ENCODE peak calls at places on chromosome 6, in four cellular contexts. Y is IMR-90, A is H1, L is mesendoderm. C is an unnamed sample.

GRCh38 chr6:129238991-129239390 is 356.1 kb downstream of the LAMA2 start:
- DNase-seq in L (no peak), Y (no peak), A (no peak), C (no peak)

GRCh38 chr6:163335671-163336545 is 78.6 kb upstream of the QKI start:
- DNase-seq in Y (peak; percentile 8), L (peak; percentile 41), A (no peak), C (no peak)

GRCh38 chr6:3722785-3723184 is 28.7 kb downstream of the PXDC1 start:
- DNase-seq in L (peak; percentile 47), A (no peak), Y (no peak), C (no peak)

GRCh38 chr6:136405410-136406029 is 115.9 kb upstream of the BCLAF1 start:
- DNase-seq in Y (no peak), A (no peak), L (no peak), C (no peak)

GRCh38 chr6:109033655-109034054 is 61.0 kb downstream of the SESN1 start:
- DNase-seq in L (no peak), Y (no peak), A (no peak), C (no peak)

GRCh38 chr6:117138920-117139319 is 126.4 kb upstream of the VGLL2 start:
- DNase-seq in Y (no peak), A (no peak), L (no peak), C (no peak)

GRCh38 chr6:107532707-107533106 is 42.8 kb downstream of the SOBP start:
- DNase-seq in A (no peak), Y (no peak), L (no peak), C (no peak)

GRCh38 chr6:112946051-112946450 is 598.9 kb downstream of the RFPL4B start:
- DNase-seq in A (no peak), L (no peak), Y (peak; percentile 40), C (no peak)

GRCh38 chr6:161578478-161578877 is 304.6 kb upstream of the AGPAT4 start:
- DNase-seq in L (peak; percentile 31), Y (no peak), A (no peak), C (no peak)

GRCh38 chr6:135935951-135936601 is 84.6 kb downstream of the PDE7B start:
- DNase-seq in L (no peak), A (no peak), Y (peak; percentile 75), C (no peak)

GRCh38 chr6:31729979-31730630 is 1.0 kb upstream of the DDAH2 start:
- DNase-seq in L (peak; percentile 94), A (peak; percentile 96), Y (peak; percentile 85), C (peak; percentile 94)

GRCh38 chr6:112086744-112087135 is 542 bp downstream of the TUBE1 start:
- DNase-seq in A (no peak), L (peak; percentile 63), Y (peak; percentile 64), C (no peak)

GRCh38 chr6:42251911-42252637 is 34.4 kb upstream of the MRPS10 start:
- DNase-seq in Y (no peak), A (no peak), L (no peak), C (no peak)

GRCh38 chr6:22219916-22220315 is 76.9 kb downstream of the PRL start:
- DNase-seq in L (no peak), Y (peak; percentile 20), A (no peak), C (no peak)

GRCh38 chr6:6834356-6835342 is 246.1 kb downstream of the LY86 start:
- DNase-seq in L (no peak), Y (no peak), A (no peak), C (no peak)

GRCh38 chr6:152356659-152357058 is 280.5 kb downstream of the SYNE1 start:
- DNase-seq in Y (peak; percentile 47), L (peak; percentile 75), A (no peak), C (no peak)

GRCh38 chr6:142542704-142543233 is 241.0 kb downstream of the ADGRG6 start:
- DNase-seq in L (peak; percentile 51), Y (peak; percentile 81), A (no peak), C (no peak)

GRCh38 chr6:36752187-36752885 is 54.7 kb downstream of the RAB44 start:
- DNase-seq in L (no peak), Y (peak; percentile 16), A (no peak), C (no peak)

GRCh38 chr6:169858293-169858934 is 107.0 kb downstream of the ERMARD start:
- DNase-seq in L (no peak), Y (no peak), A (peak; percentile 30), C (no peak)

GRCh38 chr6:135054238-135054574 is 416 bp downstream of the HBS1L start:
- DNase-seq in A (no peak), L (no peak), Y (peak; percentile 8), C (no peak)

GRCh38 chr6:117976030-117976651 is 69.1 kb downstream of the SLC35F1 start:
- DNase-seq in L (peak; percentile 83), Y (peak; percentile 44), A (no peak), C (no peak)

GRCh38 chr6:3757241-3757641 is 5.7 kb upstream of the PXDC1 start:
- DNase-seq in Y (no peak), L (no peak), A (no peak), C (no peak)

GRCh38 chr6:88761237-88762031 is 202.0 kb downstream of the RNGTT start:
- DNase-seq in Y (no peak), L (peak; percentile 46), A (no peak), C (no peak)

GRCh38 chr6:133512410-133513016 is 271.4 kb downstream of the EYA4 start:
- DNase-seq in L (peak; percentile 61), Y (peak; percentile 67), A (peak; percentile 68), C (peak; percentile 39)

GRCh38 chr6:148203970-148204369 is 138.7 kb upstream of the SASH1 start:
- DNase-seq in A (no peak), L (peak; percentile 16), Y (peak; percentile 90), C (no peak)

GRCh38 chr6:40334496-40334895 is 252.7 kb downstream of the LRFN2 start:
- DNase-seq in L (peak; percentile 12), A (no peak), Y (no peak), C (no peak)

GRCh38 chr6:110491644-110492317 is 15.4 kb upstream of the SLC22A16 start:
- DNase-seq in A (no peak), L (peak; percentile 33), Y (peak; percentile 61), C (no peak)

GRCh38 chr6:154403803-154404202 is 47.2 kb upstream of the IPCEF1 start:
- DNase-seq in L (no peak), A (no peak), Y (peak; percentile 82), C (no peak)

GRCh38 chr6:18024876-18025275 is 37.4 kb upstream of the KIF13A start:
- DNase-seq in L (no peak), A (no peak), Y (no peak), C (no peak)

GRCh38 chr6:21996425-21997207 is 300.2 kb downstream of the PRL start:
- DNase-seq in L (no peak), Y (no peak), A (no peak), C (no peak)

GRCh38 chr6:79702701-79703100 is 71.6 kb downstream of the SH3BGRL2 start:
- DNase-seq in A (no peak), Y (no peak), L (no peak), C (no peak)

DNA sequence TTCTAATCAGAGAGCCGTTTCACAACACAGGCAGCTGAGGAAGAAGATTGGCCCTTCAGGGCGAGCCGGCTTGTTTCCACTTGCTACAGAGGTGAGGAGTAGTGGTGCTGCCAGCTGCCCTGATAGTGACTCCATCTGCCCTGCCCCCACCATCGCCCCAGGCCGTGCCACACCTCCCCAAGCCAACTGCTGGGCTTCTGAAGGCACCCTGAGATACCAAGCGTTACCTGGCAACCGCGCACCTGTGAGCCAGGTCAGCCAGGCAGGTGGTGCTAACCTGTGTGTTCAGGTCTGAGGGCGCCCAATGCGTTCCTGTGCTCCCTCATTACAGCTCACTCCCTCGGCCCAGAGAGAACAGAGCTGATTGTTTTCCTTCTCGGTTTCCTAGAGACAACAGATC is 299.1 kb upstream of the ID4 start:
- DNase-seq in Y (no peak), A (no peak), L (peak; percentile 14), C (peak; percentile 33)
- H2BK15ac ChIP-seq in Y (no peak overlapping the region), A (no peak overlapping the region), L (no peak overlapping the region), C (no peak overlapping the region)

GRCh38 chr6:43762410-43762768 is 7.6 kb upstream of the VEGFA start:
- DNase-seq in L (no peak), Y (no peak), A (no peak), C (no peak)
- H4K5ac ChIP-seq in L (no peak overlapping the region), Y (no peak overlapping the region), A (no peak overlapping the region), C (no peak overlapping the region)

DNA sequence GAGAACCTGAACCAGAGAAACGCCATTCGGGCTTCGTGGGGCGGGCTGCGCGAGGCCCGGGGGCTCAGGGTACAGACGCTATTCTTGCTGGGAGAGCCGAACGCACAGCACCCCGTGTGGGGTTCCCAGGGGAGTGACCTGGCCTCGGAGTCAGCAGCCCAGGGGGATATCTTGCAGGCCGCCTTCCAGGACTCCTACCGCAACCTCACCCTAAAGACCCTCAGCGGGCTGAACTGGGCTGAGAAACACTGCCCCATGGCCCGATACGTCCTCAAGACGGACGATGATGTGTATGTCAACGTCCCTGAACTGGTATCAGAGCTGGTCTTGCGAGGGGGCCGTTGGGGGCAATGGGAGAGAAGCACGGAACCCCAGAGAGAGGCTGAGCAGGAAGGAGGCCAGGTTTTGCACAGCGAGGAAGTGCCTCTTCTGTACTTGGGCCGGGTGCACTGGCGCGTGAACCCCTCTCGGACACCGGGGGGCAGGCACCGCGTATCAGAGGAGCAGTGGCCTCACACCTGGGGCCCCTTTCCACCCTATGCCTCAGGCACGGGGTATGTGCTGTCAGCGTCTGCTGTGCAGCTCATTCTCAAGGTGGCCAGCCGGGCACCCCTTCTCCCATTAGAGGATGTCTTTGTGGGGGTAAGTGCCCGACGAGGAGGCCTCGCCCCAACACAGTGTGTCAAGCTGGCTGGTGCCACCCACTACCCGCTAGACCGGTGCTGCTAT is 904 bp downstream of the B3GALT4 start:
- DNase-seq in L (no peak), A (peak; percentile 65), Y (no peak), C (peak; percentile 49)
- H4K8ac ChIP-seq in L (no peak overlapping the region), A (peak overlapping the region; percentile 75), Y (peak overlapping the region; percentile 27), C (no peak overlapping the region)

DNA sequence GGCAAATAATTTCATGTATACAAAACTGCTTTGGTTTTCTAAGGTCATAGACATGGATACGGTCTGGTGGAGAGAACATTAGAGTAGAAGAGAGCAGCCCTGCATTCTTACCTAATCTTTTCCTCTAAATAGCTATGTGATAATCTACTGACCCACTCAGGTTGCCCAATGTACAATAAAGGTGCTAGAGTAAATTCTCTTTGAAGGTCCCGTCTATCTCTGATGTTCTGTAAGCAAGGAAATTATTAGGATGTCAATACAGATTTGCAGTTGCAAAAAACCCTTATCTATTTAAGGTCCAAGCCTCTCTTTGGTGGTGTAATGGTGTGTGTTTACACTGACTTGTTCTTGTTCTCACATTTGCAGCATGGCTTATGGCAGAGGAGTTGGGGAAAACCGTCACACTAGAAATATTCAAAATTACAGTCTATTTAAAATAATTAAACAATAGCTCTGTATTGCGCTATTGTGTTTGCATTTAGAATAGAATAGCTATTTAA is 31.2 kb upstream of the NOX3 start:
- DNase-seq in A (no peak), Y (no peak), L (no peak), C (no peak)
- H2BK15ac ChIP-seq in A (no peak overlapping the region), Y (no peak overlapping the region), L (no peak overlapping the region), C (no peak overlapping the region)